ENCODE peak calls at places on chromosome 15, in nine cellular contexts. F, G, D, U, J, X, Z, M and Q are unnamed samples.

GRCh38 chr15:89199734-89200133 is 21.6 kb downstream of the RLBP1 start:
- DNase-seq in F (no peak), G (no peak), D (no peak), U (no peak), J (no peak), X (no peak), Z (no peak), M (no peak), Q (no peak)

GRCh38 chr15:90151989-90152645 is 49.0 kb upstream of the SEMA4B start:
- DNase-seq in F (no peak), G (no peak), D (no peak), U (no peak), J (no peak), X (no peak), Z (no peak), M (no peak), Q (no peak)

GRCh38 chr15:98718426-98719168 is 70.3 kb downstream of the IGF1R start:
- DNase-seq in F (no peak), G (no peak), D (no peak), U (no peak), J (no peak), X (no peak), Z (no peak), M (no peak), Q (no peak)

GRCh38 chr15:64131547-64131946 is 20.0 kb upstream of the SNX22 start:
- DNase-seq in F (no peak), G (no peak), D (no peak), U (no peak), J (no peak), X (no peak), Z (no peak), M (no peak), Q (no peak)

GRCh38 chr15:75455982-75456531 is 4.6 kb upstream of the SIN3A start:
- DNase-seq in F (no peak), G (peak), D (peak), U (peak), J (peak), X (peak), Z (no peak), M (peak), Q (peak)

GRCh38 chr15:31302778-31303433 is 23.7 kb upstream of the KLF13 start:
- DNase-seq in F (peak), G (no peak), D (no peak), U (peak), J (no peak), X (no peak), Z (peak), M (no peak), Q (no peak)

GRCh38 chr15:31346367-31347066 is 19.9 kb downstream of the KLF13 start:
- DNase-seq in F (peak), G (no peak), D (no peak), U (peak), J (no peak), X (no peak), Z (no peak), M (no peak), Q (no peak)

GRCh38 chr15:68439506-68439905 is 7.5 kb upstream of the ITGA11 start:
- DNase-seq in F (no peak), G (no peak), D (no peak), U (no peak), J (no peak), X (no peak), Z (no peak), M (no peak), Q (no peak)

GRCh38 chr15:88623061-88623460 is 1.9 kb downstream of the AEN start:
- DNase-seq in F (no peak), G (no peak), D (no peak), U (no peak), J (no peak), X (peak), Z (no peak), M (no peak), Q (peak)

GRCh38 chr15:96889734-96890480 is 559.4 kb downstream of the NR2F2 start:
- DNase-seq in F (no peak), G (peak), D (no peak), U (peak), J (no peak), X (no peak), Z (no peak), M (no peak), Q (no peak)

GRCh38 chr15:37096878-37097568 is 3.3 kb downstream of the MEIS2 start:
- DNase-seq in F (peak), G (no peak), D (no peak), U (no peak), J (no peak), X (peak), Z (peak), M (no peak), Q (no peak)

GRCh38 chr15:34304613-34305012 is 33.0 kb downstream of the SLC12A6 start:
- DNase-seq in F (no peak), G (no peak), D (no peak), U (no peak), J (no peak), X (peak), Z (no peak), M (no peak), Q (no peak)

GRCh38 chr15:85412956-85413854 is 32.8 kb downstream of the AKAP13 start:
- DNase-seq in F (peak), G (peak), D (peak), U (peak), J (peak), X (peak), Z (no peak), M (no peak), Q (peak)

GRCh38 chr15:72281713-72282112 is 9.4 kb upstream of the PARP6 start:
- DNase-seq in F (no peak), G (no peak), D (peak), U (no peak), J (no peak), X (no peak), Z (no peak), M (no peak), Q (no peak)

GRCh38 chr15:31280037-31280830 is 46.4 kb upstream of the KLF13 start:
- DNase-seq in F (peak), G (no peak), D (no peak), U (no peak), J (peak), X (no peak), Z (peak), M (peak), Q (no peak)

GRCh38 chr15:100245855-100246254 is 95.9 kb downstream of the ADAMTS17 start:
- DNase-seq in F (no peak), G (no peak), D (no peak), U (no peak), J (no peak), X (no peak), Z (no peak), M (no peak), Q (no peak)

GRCh38 chr15:79515628-79516027 is 83.5 kb downstream of the MINAR1 start:
- DNase-seq in F (no peak), G (no peak), D (no peak), U (no peak), J (no peak), X (no peak), Z (no peak), M (no peak), Q (no peak)

GRCh38 chr15:79516155-79516554 is 84.0 kb downstream of the MINAR1 start:
- DNase-seq in F (no peak), G (no peak), D (no peak), U (no peak), J (no peak), X (no peak), Z (no peak), M (no peak), Q (no peak)

GRCh38 chr15:79516646-79517045 is 84.5 kb downstream of the MINAR1 start:
- DNase-seq in F (no peak), G (no peak), D (no peak), U (no peak), J (no peak), X (no peak), Z (no peak), M (no peak), Q (no peak)

DNA sequence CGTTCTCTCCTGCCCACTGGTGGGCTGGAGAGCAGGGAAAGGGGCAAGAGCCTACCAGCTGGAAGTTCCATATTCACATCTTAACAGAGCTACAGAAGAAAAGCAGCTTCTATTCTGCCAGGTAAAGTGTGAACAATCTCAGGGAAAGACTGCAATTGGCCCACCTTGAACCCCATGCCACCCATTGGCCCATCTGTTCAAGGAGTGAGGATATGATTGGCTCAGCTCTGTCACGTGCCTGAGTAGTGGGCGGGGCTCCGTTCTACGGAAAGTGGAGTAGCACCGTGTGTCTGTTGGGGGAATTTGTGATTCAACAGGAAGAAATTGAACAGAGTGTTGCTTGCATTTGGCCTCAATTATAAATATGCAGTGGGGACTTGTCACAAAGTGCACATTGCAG is 81.8 kb downstream of the MINAR1 start:
- DNase-seq in F (no peak), G (no peak), D (no peak), U (no peak), J (no peak), X (no peak), Z (no peak), M (no peak), Q (no peak)
- H3K27ac ChIP-seq in F (no peak), G (no peak), D (no peak), U (no peak), J (no peak), X (no peak), Z (no peak), M (no peak), Q (no peak)

GRCh38 chr15:61075741-61076140 is 153.4 kb downstream of the RORA start:
- DNase-seq in F (no peak), G (no peak), D (no peak), U (no peak), J (no peak), X (no peak), Z (no peak), M (no peak), Q (no peak)
- H3K27ac ChIP-seq in F (no peak), G (no peak), D (no peak), U (no peak), J (no peak), X (no peak), Z (no peak), M (no peak), Q (no peak)

GRCh38 chr15:43515731-43516130 is 1.7 kb upstream of the MAP1A start:
- DNase-seq in F (no peak), G (no peak), D (no peak), U (no peak), J (no peak), X (no peak), Z (no peak), M (no peak), Q (no peak)

GRCh38 chr15:43511012-43511885 is 6.2 kb upstream of the MAP1A start:
- DNase-seq in F (no peak), G (peak), D (no peak), U (peak), J (peak), X (no peak), Z (peak), M (no peak), Q (no peak)

GRCh38 chr15:43516185-43516584 is 1.2 kb upstream of the MAP1A start:
- DNase-seq in F (no peak), G (no peak), D (no peak), U (no peak), J (peak), X (no peak), Z (no peak), M (no peak), Q (no peak)

GRCh38 chr15:43514241-43515057 is 3.0 kb upstream of the MAP1A start:
- DNase-seq in F (no peak), G (no peak), D (no peak), U (peak), J (peak), X (peak), Z (peak), M (peak), Q (no peak)

DNA sequence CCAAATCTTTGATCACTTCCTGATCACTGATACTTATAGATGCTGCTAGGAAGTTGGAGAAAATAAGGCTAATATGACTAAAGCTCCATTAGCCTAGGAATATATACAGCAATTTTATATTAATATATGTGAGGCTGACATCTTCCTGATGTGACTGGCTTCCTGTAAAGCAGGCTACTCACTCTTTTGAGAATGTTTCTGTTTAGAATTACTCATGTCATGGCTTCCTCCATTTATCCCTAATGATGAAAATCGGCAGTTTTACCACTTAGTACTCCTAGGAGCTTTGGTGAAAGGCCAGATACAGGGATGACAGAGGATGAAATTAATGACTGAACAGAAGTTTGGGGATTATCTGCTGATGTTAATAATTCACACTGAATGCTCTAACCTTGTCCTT is 3.9 kb upstream of the MAP1A start:
- DNase-seq in F (no peak), G (no peak), D (no peak), U (no peak), J (no peak), X (peak), Z (no peak), M (no peak), Q (no peak)
- H3K27ac ChIP-seq in F (no peak), G (no peak), D (no peak), U (no peak), J (no peak), X (peak), Z (no peak), M (peak), Q (no peak)

GRCh38 chr15:60462027-60462426 is 16.9 kb downstream of the ICE2 start:
- DNase-seq in F (no peak), G (no peak), D (no peak), U (no peak), J (no peak), X (peak), Z (no peak), M (no peak), Q (no peak)

GRCh38 chr15:60460931-60461330 is 18.0 kb downstream of the ICE2 start:
- DNase-seq in F (no peak), G (no peak), D (no peak), U (no peak), J (no peak), X (peak), Z (no peak), M (no peak), Q (no peak)

GRCh38 chr15:60469893-60470641 is 8.9 kb downstream of the ICE2 start:
- DNase-seq in F (no peak), G (peak), D (no peak), U (no peak), J (no peak), X (peak), Z (no peak), M (no peak), Q (no peak)

GRCh38 chr15:60464836-60465630 is 13.9 kb downstream of the ICE2 start:
- DNase-seq in F (no peak), G (no peak), D (no peak), U (no peak), J (no peak), X (no peak), Z (no peak), M (no peak), Q (no peak)
- H3K27ac ChIP-seq in F (no peak), G (no peak), D (no peak), U (no peak), J (no peak), X (no peak), Z (no peak), M (no peak), Q (no peak)

DNA sequence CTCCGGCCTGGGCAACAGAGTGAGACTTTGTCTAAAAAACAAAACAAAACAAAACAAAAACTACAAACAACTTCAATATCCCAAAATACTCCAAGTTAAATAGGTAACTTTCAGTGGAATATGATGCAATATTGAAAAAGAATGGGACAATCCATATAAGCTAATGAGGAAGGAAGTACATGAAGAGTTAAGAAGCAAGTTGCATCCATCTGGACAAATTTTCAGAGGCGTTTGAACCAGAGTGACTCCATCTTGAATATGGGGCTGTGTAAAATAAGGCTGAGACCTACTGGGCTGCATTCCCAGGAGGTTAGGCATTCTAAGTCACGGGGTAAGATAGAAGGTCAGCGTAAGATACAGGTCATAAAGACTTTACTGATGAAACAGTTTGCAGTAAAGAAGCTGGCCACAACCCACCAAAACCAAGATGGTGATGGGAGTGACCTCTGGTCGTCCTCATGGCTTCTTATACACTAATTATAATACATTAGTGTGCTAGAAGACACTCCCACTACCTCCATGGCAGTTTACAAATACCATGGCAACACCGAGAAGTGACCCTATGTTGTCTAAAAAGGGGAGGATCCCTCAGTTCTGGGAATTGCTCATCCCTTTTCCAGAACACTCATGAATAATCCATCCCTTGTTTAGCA is 58.1 kb upstream of the LCTL start:
- DNase-seq in F (no peak), G (no peak), D (no peak), U (no peak), J (no peak), X (no peak), Z (no peak), M (no peak), Q (no peak)
- H3K27ac ChIP-seq in F (no peak), G (no peak), D (no peak), U (no peak), J (no peak), X (no peak), Z (no peak), M (no peak), Q (no peak)

GRCh38 chr15:57380854-57381253 is 4.5 kb downstream of the CGNL1 start:
- DNase-seq in F (no peak), G (no peak), D (no peak), U (no peak), J (no peak), X (no peak), Z (no peak), M (no peak), Q (no peak)
- H3K27ac ChIP-seq in F (no peak), G (no peak), D (no peak), U (no peak), J (no peak), X (no peak), Z (no peak), M (no peak), Q (no peak)